ENCODE peak calls at places on chromosomes 13 and 19, in four cellular contexts. V is tibial artery, O is dorsolateral prefrontal cortex, G is Caco-2. J is an unnamed sample.

GRCh38 chr13:97600438-97601080 is 166.6 kb downstream of the RAP2A start:
- DNase-seq in V (no peak), O (no peak), G (no peak), J (no peak)

GRCh38 chr19:51799311-51799997 is 4.5 kb downstream of the FPR3 start:
- DNase-seq in V (peak; percentile 90), O (no peak), G (no peak), J (peak; percentile 89)

GRCh38 chr13:19634129-19634740 is 776 bp downstream of the MPHOSPH8 start:
- DNase-seq in V (no peak), O (no peak), G (peak; percentile 27), J (no peak)

GRCh38 chr13:97295279-97296182 is 73.4 kb downstream of the MBNL2 start:
- DNase-seq in V (no peak), O (no peak), G (no peak), J (no peak)

GRCh38 chr19:5987077-5987818 is 9.3 kb upstream of the RANBP3 start:
- DNase-seq in V (peak; percentile 83), O (peak; percentile 51), G (peak; percentile 85), J (no peak)

GRCh38 chr13:40452741-40453665 is 213.4 kb downstream of the FOXO1 start:
- DNase-seq in V (no peak), O (no peak), G (no peak), J (no peak)

GRCh38 chr13:110347535-110348308 is 40.6 kb downstream of the COL4A2 start:
- DNase-seq in V (peak; percentile 92), O (no peak), G (peak; percentile 66), J (no peak)

GRCh38 chr13:111387945-111388600 is 67.6 kb downstream of the TEX29 start:
- DNase-seq in V (peak; percentile 53), O (no peak), G (no peak), J (no peak)

GRCh38 chr13:25901460-25902376 is 150.1 kb downstream of the SHISA2 start:
- DNase-seq in V (no peak), O (no peak), G (peak; percentile 7), J (no peak)

GRCh38 chr13:49357694-49358093 is 86.2 kb downstream of the CAB39L start:
- DNase-seq in V (no peak), O (no peak), G (no peak), J (no peak)

GRCh38 chr13:98802999-98803666 is 50.7 kb upstream of the SLC15A1 start:
- DNase-seq in V (no peak), O (no peak), G (peak; percentile 28), J (no peak)

GRCh38 chr19:15935167-15935702 is 906 bp upstream of the CYP4F11 start:
- DNase-seq in V (no peak), O (no peak), G (no peak), J (no peak)

GRCh38 chr19:19459707-19460251 is 54.3 kb downstream of the GATAD2A start:
- DNase-seq in V (no peak), O (no peak), G (no peak), J (peak; percentile 58)

GRCh38 chr13:41565221-41565620 is 107.9 kb downstream of the RGCC start:
- DNase-seq in V (no peak), O (no peak), G (no peak), J (no peak)

GRCh38 chr19:13841339-13842293 is 35.3 kb upstream of the NANOS3 start:
- DNase-seq in V (peak; percentile 86), O (no peak), G (no peak), J (peak; percentile 77)

GRCh38 chr13:113969973-113970611 is 3.8 kb downstream of the C13orf46 start:
- DNase-seq in V (peak; percentile 63), O (peak; percentile 8), G (no peak), J (peak; percentile 87)

GRCh38 chr19:15285896-15286591 is 46.3 kb downstream of the BRD4 start:
- DNase-seq in V (no peak), O (no peak), G (no peak), J (no peak)

GRCh38 chr13:64639206-64639605 is 2590.9 kb downstream of the PCDH9 start:
- DNase-seq in V (no peak), O (no peak), G (no peak), J (no peak)

GRCh38 chr19:47406711-47407416 is 12.5 kb downstream of the MEIS3 start:
- DNase-seq in V (no peak), O (no peak), G (peak; percentile 79), J (no peak)

GRCh38 chr13:39419068-39419467 is 183.9 kb downstream of the LHFPL6 start:
- DNase-seq in V (no peak), O (no peak), G (no peak), J (no peak)

GRCh38 chr19:741506-742131 is 9.3 kb upstream of the MISP start:
- DNase-seq in V (no peak), O (no peak), G (peak; percentile 56), J (no peak)

GRCh38 chr13:111897846-111898215 is 169.1 kb upstream of the SOX1 start:
- DNase-seq in V (no peak), O (no peak), G (no peak), J (no peak)

GRCh38 chr13:51501096-51501495 is 48.3 kb upstream of the INTS6 start:
- DNase-seq in V (no peak), O (no peak), G (no peak), J (no peak)

GRCh38 chr19:32268381-32268780 is 77.0 kb upstream of the ZNF507 start:
- DNase-seq in V (no peak), O (no peak), G (no peak), J (no peak)

GRCh38 chr19:5632657-5633056 is 9.8 kb downstream of the SAFB start:
- DNase-seq in V (no peak), O (no peak), G (no peak), J (no peak)

GRCh38 chr19:39590265-39590664 is 12.1 kb upstream of the LGALS13 start:
- DNase-seq in V (no peak), O (no peak), G (peak; percentile 14), J (no peak)

GRCh38 chr13:25683662-25684370 is 312.0 kb downstream of the ATP8A2 start:
- DNase-seq in V (no peak), O (no peak), G (no peak), J (no peak)

GRCh38 chr13:86446311-86446710 is 647.1 kb upstream of the SLITRK6 start:
- DNase-seq in V (no peak), O (no peak), G (no peak), J (no peak)

GRCh38 chr19:19347401-19347800 is 26.8 kb downstream of the MAU2 start:
- DNase-seq in V (no peak), O (no peak), G (no peak), J (no peak)

GRCh38 chr13:37868691-37869505 is 674 bp downstream of the TRPC4 start:
- DNase-seq in V (peak; percentile 51), O (no peak), G (no peak), J (no peak)

GRCh38 chr19:47637550-47637949 is 28.6 kb downstream of the BICRA start:
- DNase-seq in V (no peak), O (no peak), G (no peak), J (no peak)

GRCh38 chr19:27794444-27795042 is 1418.4 kb downstream of the UQCRFS1 start:
- DNase-seq in V (no peak), O (no peak), G (no peak), J (peak; percentile 60)

GRCh38 chr13:71260246-71260645 is 606.8 kb downstream of the DACH1 start:
- DNase-seq in V (no peak), O (no peak), G (no peak), J (no peak)
- H3K4me3 ChIP-seq in V (no peak overlapping the region), O (no peak overlapping the region), G (no peak overlapping the region), J (no peak overlapping the region)

DNA sequence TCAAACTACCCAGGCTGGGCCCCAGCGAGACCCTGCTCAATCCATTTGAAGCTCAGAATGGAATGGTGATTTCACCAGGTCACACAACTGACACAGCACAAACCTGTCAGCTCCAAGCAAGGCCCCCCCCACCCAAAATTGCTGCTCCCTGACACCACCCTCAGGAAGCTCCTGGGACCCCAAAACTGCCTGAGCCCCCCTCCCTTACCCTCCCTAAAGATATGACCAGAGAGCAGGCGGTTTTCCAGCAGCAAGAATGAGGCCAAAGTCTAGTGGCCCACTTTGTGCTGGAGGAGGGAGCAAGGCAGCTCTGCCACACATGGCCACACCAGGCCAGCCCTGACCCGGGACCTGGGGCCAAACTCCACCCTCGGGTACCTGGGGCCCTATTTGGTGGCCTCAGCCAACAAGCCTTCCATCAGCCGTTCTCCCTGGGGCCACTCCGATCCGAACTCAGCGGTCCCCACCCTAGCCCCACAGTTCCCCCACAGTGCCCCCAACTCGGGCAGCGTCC is 2.3 kb downstream of the NR2F6 start:
- DNase-seq in V (no peak), O (no peak), G (no peak), J (no peak)
- H3K4me3 ChIP-seq in V (peak overlapping the region; percentile 89), O (peak overlapping the region; percentile 75), G (peak overlapping the region; percentile 78), J (peak overlapping the region; percentile 65)

GRCh38 chr19:57227461-57227860 is 3.4 kb upstream of the AURKC start:
- DNase-seq in V (no peak), O (no peak), G (no peak), J (no peak)

GRCh38 chr19:57233207-57233606 is 2.4 kb downstream of the AURKC start:
- DNase-seq in V (no peak), O (no peak), G (no peak), J (no peak)

GRCh38 chr19:57231686-57232085 is 863 bp downstream of the AURKC start:
- DNase-seq in V (no peak), O (no peak), G (no peak), J (no peak)
- H3K4me3 ChIP-seq in V (no peak overlapping the region), O (no peak overlapping the region), G (no peak overlapping the region), J (no peak overlapping the region)

DNA sequence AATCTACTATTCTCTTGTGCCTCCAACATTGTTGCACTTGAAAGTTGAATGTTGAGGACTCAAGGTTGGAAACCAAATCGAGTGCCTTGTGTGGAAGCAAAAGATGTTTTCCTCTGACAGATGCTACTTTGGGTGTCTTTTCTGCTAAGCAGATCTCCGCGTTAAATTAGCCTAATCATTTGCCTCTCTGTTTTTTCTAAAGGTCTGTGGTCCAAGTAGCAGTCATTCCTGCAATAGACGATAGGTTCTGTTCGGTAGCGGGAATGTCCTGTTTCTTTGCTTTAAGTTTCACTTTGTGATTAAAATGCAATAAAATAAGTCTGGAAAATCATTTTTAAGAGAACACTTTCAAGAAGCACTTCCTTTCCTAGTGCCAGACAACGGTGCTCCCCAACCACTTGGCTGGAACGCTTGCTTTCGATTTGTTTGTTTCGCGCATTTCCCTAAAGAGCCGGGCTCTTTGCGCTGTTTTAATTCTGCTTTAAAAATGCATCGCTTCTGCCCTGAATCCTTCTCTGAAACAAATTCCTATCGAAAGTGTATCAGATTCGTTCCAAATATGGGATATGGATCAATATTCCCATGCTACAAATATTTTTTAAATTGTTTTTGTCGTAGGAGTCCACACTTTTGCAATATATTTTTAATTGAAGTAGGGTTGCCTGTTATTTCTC is 14.1 kb downstream of the ZIC2 start:
- DNase-seq in V (no peak), O (no peak), G (no peak), J (no peak)
- H3K4me3 ChIP-seq in V (no peak overlapping the region), O (peak overlapping the region; percentile 38), G (no peak overlapping the region), J (no peak overlapping the region)